ENCODE peak calls at places on chromosomes 12 and 14, in five cellular contexts. F is right atrium auricular region, I is pancreas, B is D721Med, E is GM10248. H is an unnamed sample.

GRCh38 chr14:50944647-50945413 is 547 bp upstream of the PYGL start:
- DNase-seq in F (no peak), I (peak), B (no peak), E (peak), H (no peak)

GRCh38 chr12:52318241-52318990 is 2.8 kb downstream of the KRT83 start:
- DNase-seq in F (no peak), I (no peak), B (no peak), E (no peak), H (peak)

GRCh38 chr14:22883191-22883976 is at the start of gene REM2:
- DNase-seq in F (no peak), I (peak), B (no peak), E (no peak), H (peak)

GRCh38 chr12:44078273-44078672 is 242.4 kb downstream of the TMEM117 start:
- DNase-seq in F (no peak), I (no peak), B (no peak), E (no peak), H (no peak)

GRCh38 chr12:66129934-66130266 is 650 bp downstream of the LLPH start:
- DNase-seq in F (no peak), I (no peak), B (no peak), E (no peak), H (no peak)

GRCh38 chr12:52440821-52441319 is 6.7 kb upstream of the KRT75 start:
- DNase-seq in F (no peak), I (no peak), B (no peak), E (no peak), H (no peak)

GRCh38 chr12:8637244-8637643 is 24.6 kb upstream of the AICDA start:
- DNase-seq in F (peak), I (no peak), B (no peak), E (no peak), H (no peak)

GRCh38 chr12:65039306-65039705 is 81.8 kb downstream of the WIF1 start:
- DNase-seq in F (no peak), I (no peak), B (no peak), E (no peak), H (no peak)

GRCh38 chr12:77236066-77236465 is 170.7 kb upstream of the E2F7 start:
- DNase-seq in F (no peak), I (no peak), B (no peak), E (no peak), H (no peak)

GRCh38 chr14:64725879-64726584 is 21.8 kb downstream of the PLEKHG3 start:
- DNase-seq in F (no peak), I (no peak), B (no peak), E (no peak), H (no peak)

GRCh38 chr12:107597695-107598410 is 87.7 kb upstream of the PWP1 start:
- DNase-seq in F (no peak), I (no peak), B (no peak), E (no peak), H (no peak)

GRCh38 chr12:50615534-50616296 is 110.9 kb downstream of the DIP2B start:
- DNase-seq in F (no peak), I (no peak), B (no peak), E (no peak), H (no peak)

GRCh38 chr12:111748867-111749266 is 17.9 kb upstream of the ALDH2 start:
- DNase-seq in F (no peak), I (no peak), B (no peak), E (no peak), H (no peak)

GRCh38 chr12:109863961-109864712 is 16.2 kb downstream of the GLTP start:
- DNase-seq in F (no peak), I (peak), B (no peak), E (no peak), H (no peak)

GRCh38 chr12:67698711-67699603 is 50.4 kb downstream of the DYRK2 start:
- DNase-seq in F (no peak), I (no peak), B (no peak), E (peak), H (peak)

DNA sequence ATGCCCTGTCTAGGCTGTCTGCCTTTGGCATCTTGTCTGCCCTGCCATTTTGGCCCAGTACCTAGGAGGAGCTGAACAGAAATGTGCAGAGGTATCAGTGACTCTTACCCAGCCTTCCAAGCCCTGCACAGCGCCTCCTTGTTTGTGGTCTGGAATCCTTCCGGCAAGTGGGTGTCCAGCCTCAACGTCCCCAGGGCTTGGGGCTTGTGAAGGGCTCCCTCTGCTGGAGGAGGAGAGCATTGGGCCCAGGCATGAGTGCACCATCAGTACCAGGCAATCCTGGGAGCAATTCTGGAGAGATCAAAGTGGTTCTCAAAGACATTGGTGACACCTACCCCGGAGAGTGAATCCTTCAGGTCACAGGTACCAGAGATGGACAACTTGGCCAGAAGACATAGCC is 2.4 kb upstream of the TCL1B start:
- DNase-seq in F (no peak), I (no peak), B (no peak), E (peak), H (peak)
- TF ChIP-seq CTCF in F (no peak), I (peak), B (peak), E (peak), H (peak)

DNA sequence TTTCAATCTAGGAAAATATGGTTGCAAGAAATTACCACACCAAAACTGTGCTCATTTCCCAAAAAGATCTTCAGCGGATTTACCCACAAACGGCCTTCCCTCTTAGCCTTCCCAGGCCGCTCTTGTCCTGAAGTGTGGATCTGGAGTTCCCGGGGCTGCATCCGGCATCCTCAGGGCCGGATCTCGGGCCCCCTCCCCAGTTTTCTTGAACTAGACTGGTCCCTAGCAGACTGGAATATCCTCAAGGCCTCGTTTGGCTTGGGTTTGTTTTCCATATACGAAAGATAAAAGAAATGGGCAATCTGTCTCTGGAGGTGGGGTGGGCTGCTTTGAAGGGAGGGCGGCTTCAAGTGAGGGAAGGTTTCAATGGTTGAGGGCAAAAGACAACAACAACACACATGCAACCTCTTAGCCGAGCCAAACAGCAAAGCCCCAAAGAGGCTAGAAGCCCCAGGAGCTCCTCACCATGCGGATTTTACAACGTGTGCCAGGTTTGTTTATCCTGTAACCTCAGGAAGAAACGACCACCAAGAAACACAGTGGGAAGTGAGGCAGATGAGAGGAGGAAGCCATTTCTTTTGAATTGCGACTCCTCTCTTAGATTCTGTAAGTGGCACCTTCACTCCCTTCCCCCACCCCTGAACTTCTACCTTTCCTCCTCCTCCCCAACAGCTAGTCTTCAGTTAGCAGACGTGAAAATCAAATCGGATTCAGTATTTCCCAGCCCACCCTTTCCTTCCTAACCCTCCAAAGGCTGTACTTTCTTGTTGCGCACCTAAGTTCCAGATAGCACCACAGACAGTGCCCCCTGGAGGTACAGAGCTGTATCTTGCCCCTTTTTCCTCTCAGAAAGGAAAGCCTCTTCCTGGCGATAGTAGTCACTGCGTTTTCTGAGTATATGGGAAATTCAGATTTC is 2.6 kb downstream of the MYF6 start:
- DNase-seq in F (no peak), I (no peak), B (no peak), E (no peak), H (no peak)
- TF ChIP-seq CTCF in F (no peak), I (no peak), B (peak), E (peak), H (peak)

GRCh38 chr12:57775563-57776246 is 3.3 kb downstream of the EEF1AKMT3 start:
- DNase-seq in F (no peak), I (no peak), B (no peak), E (no peak), H (no peak)
- TF ChIP-seq CTCF in F (no peak), I (no peak), B (no peak), E (no peak), H (no peak)

GRCh38 chr12:128338344-128338743 is 71.4 kb downstream of the TMEM132C start:
- DNase-seq in F (no peak), I (no peak), B (no peak), E (no peak), H (no peak)
- TF ChIP-seq CTCF in F (no peak), I (no peak), B (no peak), E (no peak), H (no peak)

GRCh38 chr12:28108599-28108998 is 81.7 kb upstream of the CCDC91 start:
- DNase-seq in F (no peak), I (no peak), B (no peak), E (no peak), H (no peak)

GRCh38 chr12:28104893-28105864 is 85.1 kb upstream of the CCDC91 start:
- DNase-seq in F (no peak), I (no peak), B (no peak), E (no peak), H (no peak)

GRCh38 chr12:28114488-28114887 is 75.8 kb upstream of the CCDC91 start:
- DNase-seq in F (no peak), I (no peak), B (no peak), E (no peak), H (no peak)

GRCh38 chr12:28107679-28108078 is 82.6 kb upstream of the CCDC91 start:
- DNase-seq in F (no peak), I (no peak), B (no peak), E (no peak), H (no peak)

GRCh38 chr12:28110329-28110728 is 79.9 kb upstream of the CCDC91 start:
- DNase-seq in F (no peak), I (no peak), B (no peak), E (no peak), H (no peak)
- TF ChIP-seq CTCF in F (no peak), I (no peak), B (no peak), E (no peak), H (no peak)